ENCODE peak calls at places on chromosomes 3 and 15, in four cellular contexts. One of them, this sample, is unnamed.

GRCh38 chr15:98676586-98677270 is 28.4 kb downstream of the IGF1R start:
- DNase-seq in HepG2: no peak
- DNase-seq in K562: no peak
- DNase-seq in GM12878: no peak
- DNase-seq in this sample: no peak

GRCh38 chr3:186772886-186773417 is 10.4 kb upstream of the EIF4A2 start:
- DNase-seq in HepG2: no peak
- DNase-seq in K562: no peak
- DNase-seq in GM12878: no peak
- DNase-seq in this sample: no peak

GRCh38 chr3:129252748-129253147 is 3.3 kb downstream of the COPG1 start:
- DNase-seq in HepG2: no peak
- DNase-seq in K562: no peak
- DNase-seq in GM12878: no peak
- DNase-seq in this sample: no peak

GRCh38 chr3:52122491-52122890 is 31.7 kb downstream of the POC1A start:
- DNase-seq in HepG2: no peak
- DNase-seq in K562: no peak
- DNase-seq in GM12878: no peak
- DNase-seq in this sample: no peak

GRCh38 chr15:56960116-56960515 is 41.7 kb downstream of the TCF12 start:
- DNase-seq in HepG2: no peak
- DNase-seq in K562: no peak
- DNase-seq in GM12878: no peak
- DNase-seq in this sample: no peak

GRCh38 chr3:105362021-105362665 is 4.6 kb upstream of the ALCAM start:
- DNase-seq in HepG2: no peak
- DNase-seq in K562: no peak
- DNase-seq in GM12878: no peak
- DNase-seq in this sample: no peak

GRCh38 chr15:47516576-47517371 is 200.5 kb upstream of the SEMA6D start:
- DNase-seq in HepG2: no peak
- DNase-seq in K562: no peak
- DNase-seq in GM12878: no peak
- DNase-seq in this sample: no peak

GRCh38 chr15:62449638-62450037 is 284.6 kb upstream of the C2CD4B start:
- DNase-seq in HepG2: no peak
- DNase-seq in K562: no peak
- DNase-seq in GM12878: no peak
- DNase-seq in this sample: no peak

GRCh38 chr3:125165189-125165947 is 47.2 kb downstream of the SLC12A8 start:
- DNase-seq in HepG2: peak; percentile 34
- DNase-seq in K562: no peak
- DNase-seq in GM12878: no peak
- DNase-seq in this sample: peak; percentile 32

GRCh38 chr15:88834211-88834812 is 31.1 kb downstream of the ACAN start:
- DNase-seq in HepG2: no peak
- DNase-seq in K562: peak; percentile 55
- DNase-seq in GM12878: no peak
- DNase-seq in this sample: peak; percentile 52

GRCh38 chr3:181009225-181009624 is 19.7 kb upstream of the DNAJC19 start:
- DNase-seq in HepG2: no peak
- DNase-seq in K562: no peak
- DNase-seq in GM12878: no peak
- DNase-seq in this sample: no peak

GRCh38 chr3:109702252-109702651 is 364.9 kb upstream of the DPPA4 start:
- DNase-seq in HepG2: no peak
- DNase-seq in K562: no peak
- DNase-seq in GM12878: no peak
- DNase-seq in this sample: no peak

GRCh38 chr15:43105778-43106485 is at the start of gene UBR1:
- DNase-seq in HepG2: peak; percentile 82
- DNase-seq in K562: peak; percentile 89
- DNase-seq in GM12878: peak; percentile 69
- DNase-seq in this sample: peak; percentile 85

GRCh38 chr3:147701195-147701594 is 292.0 kb downstream of the ZIC1 start:
- DNase-seq in HepG2: no peak
- DNase-seq in K562: no peak
- DNase-seq in GM12878: no peak
- DNase-seq in this sample: no peak

DNA sequence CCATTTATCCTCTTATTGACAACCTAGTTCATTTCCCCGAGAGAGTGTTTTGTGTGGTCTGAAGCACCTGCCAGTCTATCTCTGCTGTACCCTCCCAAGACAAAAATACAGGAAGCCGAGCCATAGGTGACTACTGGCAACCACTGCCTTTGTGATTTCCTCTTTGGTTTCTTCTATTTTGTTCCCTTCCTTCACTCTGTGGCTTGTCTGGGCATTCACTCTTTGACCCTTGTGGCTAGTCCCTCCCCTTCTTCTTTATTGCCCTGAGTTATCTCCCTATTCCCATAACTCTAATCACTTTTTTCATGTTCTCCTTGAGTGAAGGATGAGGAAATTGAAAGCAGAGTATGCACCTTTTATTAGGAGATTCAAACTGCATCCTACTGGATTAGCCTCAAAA is at the start of gene ADGRG7:
- DNase-seq in HepG2: no peak
- DNase-seq in K562: no peak
- DNase-seq in GM12878: no peak
- DNase-seq in this sample: no peak
- TF ChIP-seq TARDBP in HepG2: no peak
- TF ChIP-seq TARDBP in K562: no peak
- TF ChIP-seq TARDBP in GM12878: no peak
- TF ChIP-seq TARDBP in this sample: no peak

DNA sequence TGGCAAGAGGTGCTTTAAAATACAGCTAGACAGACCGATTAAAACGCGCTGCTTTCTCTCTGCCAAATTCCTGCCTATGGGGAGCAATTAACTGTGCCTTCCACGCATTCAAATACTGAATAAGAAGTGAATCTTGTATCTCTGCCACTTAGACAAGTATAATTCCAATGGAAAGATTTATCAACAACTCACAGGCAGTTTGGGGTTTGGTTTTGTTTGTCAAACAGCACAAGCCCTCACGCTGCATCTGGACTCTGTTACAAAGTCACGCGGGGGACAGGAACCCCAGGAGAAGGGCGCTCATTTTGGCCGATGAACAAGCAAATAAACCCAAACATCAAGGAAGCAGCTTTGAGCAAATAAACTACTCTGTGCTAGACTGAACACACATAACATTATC is 61.8 kb upstream of the TMCO5A start:
- DNase-seq in HepG2: no peak
- DNase-seq in K562: no peak
- DNase-seq in GM12878: no peak
- DNase-seq in this sample: no peak
- TF ChIP-seq TARDBP in HepG2: no peak
- TF ChIP-seq TARDBP in K562: no peak
- TF ChIP-seq TARDBP in GM12878: no peak
- TF ChIP-seq TARDBP in this sample: no peak

DNA sequence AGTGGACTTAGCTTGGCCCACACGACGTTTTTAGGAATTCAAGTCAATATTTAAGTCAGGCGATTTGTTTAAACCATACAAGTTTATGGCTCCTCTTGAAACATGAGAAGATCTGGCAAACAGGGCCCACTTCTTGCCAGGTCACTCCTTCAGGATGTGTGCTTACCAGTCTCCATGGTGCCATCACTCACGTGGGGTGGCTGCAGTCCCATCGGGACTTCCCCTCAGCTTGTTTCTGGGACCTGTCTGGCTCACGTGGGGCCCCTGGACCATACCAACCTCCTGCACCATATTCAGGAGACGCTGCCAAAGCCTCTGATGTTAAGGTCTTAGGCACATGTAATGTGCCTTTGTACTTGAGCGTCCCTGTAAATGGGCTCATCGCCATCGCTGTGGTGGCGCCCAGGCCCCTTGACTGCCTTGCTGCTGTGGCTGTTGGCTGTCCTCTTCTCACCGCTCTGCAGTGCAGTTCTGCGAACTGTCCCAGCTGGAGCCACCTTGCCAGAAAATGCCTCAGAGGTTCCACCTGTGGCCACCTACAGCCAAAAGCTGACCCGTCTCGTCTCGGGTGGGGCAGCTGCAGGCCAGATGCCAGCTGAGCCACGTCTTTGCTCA is 8.9 kb downstream of the MCM2 start:
- DNase-seq in HepG2: no peak
- DNase-seq in K562: no peak
- DNase-seq in GM12878: no peak
- DNase-seq in this sample: no peak
- TF ChIP-seq TARDBP in HepG2: no peak
- TF ChIP-seq TARDBP in K562: no peak
- TF ChIP-seq TARDBP in GM12878: no peak
- TF ChIP-seq TARDBP in this sample: no peak

GRCh38 chr15:39974656-39975230 is 40.8 kb downstream of the EIF2AK4 start:
- DNase-seq in HepG2: no peak
- DNase-seq in K562: no peak
- DNase-seq in GM12878: no peak
- DNase-seq in this sample: no peak

GRCh38 chr15:39969002-39969394 is 35.1 kb downstream of the EIF2AK4 start:
- DNase-seq in HepG2: no peak
- DNase-seq in K562: no peak
- DNase-seq in GM12878: no peak
- DNase-seq in this sample: no peak

GRCh38 chr15:39968273-39969001 is 34.5 kb downstream of the EIF2AK4 start:
- DNase-seq in HepG2: no peak
- DNase-seq in K562: no peak
- DNase-seq in GM12878: no peak
- DNase-seq in this sample: no peak

GRCh38 chr15:39966521-39966920 is 32.6 kb downstream of the EIF2AK4 start:
- DNase-seq in HepG2: no peak
- DNase-seq in K562: no peak
- DNase-seq in GM12878: no peak
- DNase-seq in this sample: no peak

GRCh38 chr15:39969871-39970270 is 36.0 kb downstream of the EIF2AK4 start:
- DNase-seq in HepG2: no peak
- DNase-seq in K562: no peak
- DNase-seq in GM12878: no peak
- DNase-seq in this sample: no peak
- TF ChIP-seq TARDBP in HepG2: no peak
- TF ChIP-seq TARDBP in K562: no peak
- TF ChIP-seq TARDBP in GM12878: no peak
- TF ChIP-seq TARDBP in this sample: no peak

GRCh38 chr3:172324591-172325203 is 123.6 kb downstream of the GHSR start:
- DNase-seq in HepG2: no peak
- DNase-seq in K562: no peak
- DNase-seq in GM12878: no peak
- DNase-seq in this sample: no peak

GRCh38 chr3:172326993-172327392 is 121.3 kb downstream of the GHSR start:
- DNase-seq in HepG2: no peak
- DNase-seq in K562: no peak
- DNase-seq in GM12878: no peak
- DNase-seq in this sample: no peak

GRCh38 chr3:172321035-172321434 is 127.2 kb downstream of the GHSR start:
- DNase-seq in HepG2: peak; percentile 18
- DNase-seq in K562: peak; percentile 37
- DNase-seq in GM12878: peak; percentile 20
- DNase-seq in this sample: no peak

GRCh38 chr3:172320468-172320867 is 127.8 kb downstream of the GHSR start:
- DNase-seq in HepG2: no peak
- DNase-seq in K562: no peak
- DNase-seq in GM12878: no peak
- DNase-seq in this sample: no peak

DNA sequence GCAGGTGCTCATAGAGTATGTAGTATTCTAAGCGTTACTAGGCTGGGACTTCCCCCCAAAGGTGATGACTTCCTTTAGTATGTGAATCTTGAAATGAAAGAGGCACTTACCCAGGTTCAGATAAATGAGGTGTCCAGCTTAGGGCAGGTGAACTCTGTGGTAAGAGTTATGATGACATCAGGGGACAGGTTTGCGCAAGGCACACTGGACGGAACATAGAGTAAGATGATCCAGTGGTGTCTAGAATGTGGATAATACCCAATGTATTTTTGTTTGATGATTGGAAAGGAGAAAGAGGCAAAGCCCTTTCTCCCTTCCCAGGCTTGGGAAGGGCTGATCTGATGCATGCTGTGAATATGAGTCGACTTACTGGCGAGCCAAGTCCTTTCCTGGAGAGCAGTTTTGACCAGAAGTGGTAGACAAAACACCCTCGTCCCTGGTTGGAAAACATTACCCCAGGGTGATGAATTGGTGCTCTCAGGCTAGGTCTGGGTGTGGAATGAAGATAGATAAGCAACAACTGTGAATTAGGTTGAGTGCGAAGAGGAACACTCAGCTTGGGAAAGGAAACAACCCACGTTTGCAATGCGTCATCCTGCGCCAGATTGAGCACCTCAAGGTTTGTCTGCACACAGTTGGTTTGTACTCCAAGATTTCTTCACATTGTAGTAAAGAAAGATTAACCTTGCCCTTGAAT is 124.2 kb downstream of the GHSR start:
- DNase-seq in HepG2: no peak
- DNase-seq in K562: no peak
- DNase-seq in GM12878: no peak
- DNase-seq in this sample: no peak
- TF ChIP-seq TARDBP in HepG2: no peak
- TF ChIP-seq TARDBP in K562: no peak
- TF ChIP-seq TARDBP in GM12878: no peak
- TF ChIP-seq TARDBP in this sample: no peak

GRCh38 chr3:72004749-72005292 is 219.9 kb upstream of the PROK2 start:
- DNase-seq in HepG2: no peak
- DNase-seq in K562: peak; percentile 38
- DNase-seq in GM12878: no peak
- DNase-seq in this sample: no peak
- TF ChIP-seq TARDBP in HepG2: no peak
- TF ChIP-seq TARDBP in K562: no peak
- TF ChIP-seq TARDBP in GM12878: no peak
- TF ChIP-seq TARDBP in this sample: no peak

DNA sequence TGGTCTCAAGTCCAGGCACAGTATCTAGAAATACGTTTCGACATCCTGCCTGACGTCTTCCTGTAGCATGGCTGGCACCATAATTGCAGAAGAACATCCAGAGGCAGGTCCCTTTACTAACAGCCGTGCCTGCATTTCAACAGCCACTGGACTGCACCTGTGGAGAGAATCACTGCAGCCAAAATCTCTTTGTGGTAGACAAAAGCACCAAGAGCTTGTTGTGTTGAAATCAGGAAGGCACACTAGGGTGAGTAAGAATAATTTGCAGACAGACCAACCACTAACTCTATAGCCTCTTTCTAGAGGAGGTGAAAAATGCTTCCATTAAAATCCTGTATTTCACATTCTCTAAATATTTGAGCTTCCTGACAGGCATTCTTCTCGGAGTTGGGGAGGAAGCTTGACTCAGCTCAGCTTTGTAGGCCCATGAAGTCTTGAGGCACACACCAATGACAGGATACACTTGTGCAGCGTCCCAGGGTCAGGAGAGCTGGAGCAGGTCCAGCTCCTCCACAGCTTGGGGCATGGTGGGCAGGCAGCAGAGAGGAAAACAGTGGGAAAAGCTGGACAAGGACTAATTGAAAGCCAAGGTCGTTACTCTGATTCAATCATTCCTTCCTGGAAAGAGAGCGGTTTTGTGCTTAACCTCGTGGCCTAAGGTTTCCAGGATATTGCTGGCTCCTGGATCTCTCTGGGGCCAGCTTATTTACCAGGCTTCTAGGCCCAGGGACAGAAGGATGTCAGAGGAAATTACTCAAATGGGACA is 244.9 kb downstream of the FAM43A start:
- DNase-seq in HepG2: peak; percentile 31
- DNase-seq in K562: no peak
- DNase-seq in GM12878: no peak
- DNase-seq in this sample: no peak
- TF ChIP-seq TARDBP in HepG2: no peak
- TF ChIP-seq TARDBP in K562: no peak
- TF ChIP-seq TARDBP in GM12878: no peak
- TF ChIP-seq TARDBP in this sample: no peak

GRCh38 chr3:49638445-49638844 is 35.7 kb upstream of the APEH start:
- DNase-seq in HepG2: no peak
- DNase-seq in K562: peak; percentile 77
- DNase-seq in GM12878: no peak
- DNase-seq in this sample: no peak
- TF ChIP-seq TARDBP in HepG2: no peak
- TF ChIP-seq TARDBP in K562: no peak
- TF ChIP-seq TARDBP in GM12878: no peak
- TF ChIP-seq TARDBP in this sample: no peak

This sample was measured in HEK293T.